ENCODE peak calls at places on chromosomes 1 and 21, in five cellular contexts. B is thyroid gland, A is GM13977, I is GM12865, L is omental fat pad. N is an unnamed sample.

GRCh38 chr1:32247983-32248889 is 1.2 kb downstream of the FAM167B start:
- DNase-seq in B (peak; percentile 87), A (peak; percentile 86), I (peak; percentile 91), L (peak; percentile 95), N (peak; percentile 75)

GRCh38 chr1:150507912-150508864 is at the start of gene ECM1:
- DNase-seq in B (no peak), A (no peak), I (no peak), L (no peak), N (no peak)

GRCh38 chr1:22217811-22218460 is 75.0 kb upstream of the WNT4 start:
- DNase-seq in B (no peak), A (no peak), I (no peak), L (no peak), N (no peak)

GRCh38 chr1:16718908-16719533 is 21.3 kb upstream of the RNU1-4 start:
- DNase-seq in B (no peak), A (peak; percentile 47), I (peak; percentile 2), L (no peak), N (no peak)

GRCh38 chr1:119896303-119896702 is at the start of gene ADAM30:
- DNase-seq in B (no peak), A (no peak), I (no peak), L (no peak), N (no peak)

GRCh38 chr1:180926164-180926981 is 13.7 kb downstream of the KIAA1614 start:
- DNase-seq in B (peak; percentile 82), A (no peak), I (no peak), L (no peak), N (no peak)

GRCh38 chr1:173300249-173301044 is 93.3 kb upstream of the TNFSF4 start:
- DNase-seq in B (no peak), A (no peak), I (no peak), L (no peak), N (no peak)

GRCh38 chr21:28156590-28156989 is 836.1 kb downstream of the LTN1 start:
- DNase-seq in B (no peak), A (no peak), I (no peak), L (no peak), N (no peak)

GRCh38 chr1:234775477-234776246 is 165.7 kb upstream of the IRF2BP2 start:
- DNase-seq in B (no peak), A (no peak), I (no peak), L (no peak), N (no peak)

GRCh38 chr1:230210326-230210978 is 143.4 kb downstream of the GALNT2 start:
- DNase-seq in B (no peak), A (no peak), I (peak; percentile 3), L (no peak), N (no peak)

GRCh38 chr1:71964188-71964587 is 318.2 kb downstream of the NEGR1 start:
- DNase-seq in B (no peak), A (no peak), I (no peak), L (no peak), N (no peak)

GRCh38 chr1:158025576-158026230 is 32.3 kb downstream of the KIRREL1 start:
- DNase-seq in B (no peak), A (no peak), I (no peak), L (no peak), N (no peak)

GRCh38 chr1:231420959-231421615 is 1.0 kb downstream of the EGLN1 start:
- DNase-seq in B (peak; percentile 57), A (peak; percentile 28), I (peak; percentile 61), L (no peak), N (peak; percentile 32)

GRCh38 chr1:107153033-107153432 is 12.2 kb downstream of the NTNG1 start:
- DNase-seq in B (no peak), A (no peak), I (peak; percentile 16), L (no peak), N (no peak)

GRCh38 chr1:17488977-17489739 is 49.7 kb upstream of the RCC2 start:
- DNase-seq in B (no peak), A (no peak), I (no peak), L (no peak), N (no peak)

GRCh38 chr21:17189963-17190362 is 322.9 kb upstream of the CXADR start:
- DNase-seq in B (no peak), A (no peak), I (no peak), L (no peak), N (no peak)

GRCh38 chr1:229227298-229227919 is 43.5 kb upstream of the RAB4A start:
- DNase-seq in B (peak; percentile 88), A (peak; percentile 75), I (peak; percentile 73), L (peak; percentile 68), N (peak; percentile 72)

GRCh38 chr1:10714337-10715114 is 81.9 kb downstream of the CASZ1 start:
- DNase-seq in B (peak; percentile 90), A (no peak), I (no peak), L (no peak), N (no peak)

GRCh38 chr1:221174598-221174997 is 295.4 kb downstream of the HLX start:
- DNase-seq in B (no peak), A (no peak), I (peak; percentile 20), L (no peak), N (no peak)

GRCh38 chr1:117664314-117664713 is 58.5 kb downstream of the TENT5C start:
- DNase-seq in B (no peak), A (peak; percentile 84), I (peak; percentile 95), L (no peak), N (no peak)

GRCh38 chr1:18907021-18907913 is 4.9 kb upstream of the ALDH4A1 start:
- DNase-seq in B (peak; percentile 41), A (peak; percentile 74), I (peak; percentile 70), L (no peak), N (peak; percentile 47)

GRCh38 chr1:186813420-186813819 is 15.3 kb upstream of the PLA2G4A start:
- DNase-seq in B (no peak), A (no peak), I (no peak), L (no peak), N (no peak)

GRCh38 chr1:153535664-153536585 is at the start of gene S100A6:
- DNase-seq in B (peak; percentile 92), A (peak; percentile 70), I (peak; percentile 37), L (peak; percentile 60), N (peak; percentile 84)

GRCh38 chr1:98709906-98710305 is 48.4 kb downstream of the SNX7 start:
- DNase-seq in B (no peak), A (no peak), I (no peak), L (no peak), N (no peak)

GRCh38 chr1:113759341-113760101 is at the start of gene PHTF1:
- DNase-seq in B (peak; percentile 67), A (peak; percentile 83), I (peak; percentile 90), L (peak; percentile 33), N (peak; percentile 73)

GRCh38 chr1:192575499-192576189 is at the start of gene RGS1:
- DNase-seq in B (peak; percentile 50), A (peak; percentile 50), I (peak; percentile 94), L (no peak), N (peak; percentile 62)

GRCh38 chr1:91015358-91015780 is 6.5 kb downstream of the ZNF644 start:
- DNase-seq in B (no peak), A (no peak), I (no peak), L (no peak), N (no peak)

GRCh38 chr21:42086969-42087368 is 15.9 kb downstream of the UMODL1 start:
- DNase-seq in B (no peak), A (no peak), I (peak; percentile 63), L (no peak), N (no peak)

GRCh38 chr1:201566529-201566823 is 27.5 kb downstream of the NAV1 start:
- DNase-seq in B (no peak), A (no peak), I (no peak), L (no peak), N (no peak)

GRCh38 chr1:212294983-212295382 is 9.8 kb downstream of the PPP2R5A start:
- DNase-seq in B (no peak), A (no peak), I (no peak), L (no peak), N (no peak)

GRCh38 chr1:212292250-212292924 is 7.2 kb downstream of the PPP2R5A start:
- DNase-seq in B (no peak), A (no peak), I (no peak), L (no peak), N (no peak)

GRCh38 chr1:212291505-212292134 is 6.4 kb downstream of the PPP2R5A start:
- DNase-seq in B (no peak), A (peak; percentile 58), I (peak; percentile 69), L (no peak), N (no peak)

GRCh38 chr1:212295579-212295978 is 10.4 kb downstream of the PPP2R5A start:
- DNase-seq in B (no peak), A (no peak), I (peak; percentile 18), L (no peak), N (no peak)

GRCh38 chr1:212293579-212293978 is 8.4 kb downstream of the PPP2R5A start:
- DNase-seq in B (no peak), A (no peak), I (no peak), L (no peak), N (no peak)
- TF ChIP-seq CTCF in B (no peak), A (no peak), I (no peak), L (no peak), N (no peak)

GRCh38 chr1:85818371-85818770 is 110.1 kb upstream of the ZNHIT6 start:
- DNase-seq in B (no peak), A (no peak), I (no peak), L (no peak), N (no peak)

GRCh38 chr1:85822696-85823095 is 114.5 kb upstream of the ZNHIT6 start:
- DNase-seq in B (no peak), A (no peak), I (no peak), L (no peak), N (no peak)

GRCh38 chr1:85824066-85824835 is 116.0 kb upstream of the ZNHIT6 start:
- DNase-seq in B (no peak), A (no peak), I (no peak), L (no peak), N (no peak)
- TF ChIP-seq CTCF in B (no peak), A (no peak), I (no peak), L (no peak), N (no peak)

GRCh38 chr1:28058971-28059878 is 29.2 kb downstream of the EYA3 start:
- DNase-seq in B (no peak), A (no peak), I (no peak), L (no peak), N (no peak)
- TF ChIP-seq CTCF in B (no peak), A (no peak), I (no peak), L (no peak), N (no peak)

GRCh38 chr1:171484760-171485374 is 463 bp upstream of the PRRC2C start:
- DNase-seq in B (no peak), A (peak; percentile 55), I (no peak), L (no peak), N (no peak)
- TF ChIP-seq CTCF in B (peak; percentile 87), A (no peak), I (no peak), L (no peak), N (no peak)

GRCh38 chr1:176602388-176603004 is 139.5 kb downstream of the PAPPA2 start:
- DNase-seq in B (no peak), A (no peak), I (no peak), L (no peak), N (no peak)
- TF ChIP-seq CTCF in B (no peak), A (no peak), I (no peak), L (no peak), N (no peak)

N was measured in natural killer cell.